ENCODE peak calls at places on chromosomes 5 and 9, in seven cellular contexts. G, E, W, B, V, T and F are unnamed samples.

GRCh38 chr5:167254150-167254549 is 1037.3 kb upstream of the WWC1 start:
- DNase-seq in B (no peak), T (no peak), E (no peak), W (no peak), V (no peak), G (no peak), F (no peak)

GRCh38 chr9:73154760-73155159 is 3.1 kb downstream of the ANXA1 start:
- DNase-seq in G (peak), V (peak), T (no peak), W (no peak), E (peak), B (no peak), F (no peak)

GRCh38 chr5:26572486-26572885 is 465.9 kb downstream of the CDH9 start:
- DNase-seq in T (no peak), V (no peak), B (no peak), E (no peak), G (no peak), W (no peak), F (no peak)

GRCh38 chr5:9058666-9059065 is 487.2 kb downstream of the SEMA5A start:
- DNase-seq in W (no peak), E (no peak), B (no peak), V (no peak), T (no peak), G (no peak), F (no peak)

GRCh38 chr5:138752951-138753793 is at the start of gene CTNNA1:
- DNase-seq in B (peak), E (peak), W (peak), G (peak), V (peak), T (peak), F (peak)

GRCh38 chr9:749712-750111 is 91.8 kb upstream of the DMRT1 start:
- DNase-seq in V (peak), B (no peak), G (no peak), T (no peak), W (no peak), E (peak), F (no peak)

GRCh38 chr9:99878651-99879050 is 27.8 kb upstream of the STX17 start:
- DNase-seq in B (no peak), G (peak), V (no peak), E (no peak), W (no peak), T (no peak), F (no peak)

GRCh38 chr5:80399553-80400239 is 8.2 kb upstream of the ZFYVE16 start:
- DNase-seq in V (no peak), B (no peak), G (peak), T (no peak), E (peak), W (no peak), F (peak)

GRCh38 chr5:135457424-135458071 is 5.4 kb upstream of the TIFAB start:
- DNase-seq in V (peak), E (peak), B (no peak), W (peak), T (peak), G (peak), F (no peak)

GRCh38 chr5:178163772-178164735 is 10.4 kb upstream of the NHP2 start:
- DNase-seq in W (peak), B (peak), T (peak), V (peak), G (peak), E (peak), F (peak)

GRCh38 chr5:50325237-50325832 is 115.8 kb downstream of the EMB start:
- DNase-seq in G (peak), W (no peak), T (no peak), B (no peak), E (peak), V (peak), F (peak)

GRCh38 chr9:136306691-136307208 is 2.9 kb upstream of the CCDC187 start:
- DNase-seq in T (no peak), E (peak), W (no peak), B (no peak), G (no peak), V (no peak), F (peak)

GRCh38 chr9:88017086-88017485 is 42.8 kb upstream of the CDK20 start:
- DNase-seq in B (no peak), G (peak), T (no peak), V (no peak), E (no peak), W (no peak), F (no peak)

GRCh38 chr9:16243798-16244197 is 626.7 kb downstream of the BNC2 start:
- DNase-seq in B (no peak), E (no peak), V (no peak), T (peak), G (no peak), W (no peak), F (no peak)

GRCh38 chr5:54646285-54647101 is 128.9 kb downstream of the SNX18 start:
- DNase-seq in B (peak), E (peak), T (peak), W (peak), G (peak), V (peak), F (peak)

GRCh38 chr5:146088098-146088497 is 17.3 kb downstream of the PLAC8L1 start:
- DNase-seq in T (no peak), V (no peak), B (no peak), W (no peak), E (no peak), G (no peak), F (no peak)

GRCh38 chr5:142843029-142843905 is 73.1 kb downstream of the ARHGAP26 start:
- DNase-seq in G (no peak), B (no peak), E (no peak), V (no peak), T (no peak), W (no peak), F (no peak)

GRCh38 chr9:117290809-117291208 is 124.0 kb downstream of the ASTN2 start:
- DNase-seq in T (no peak), W (no peak), E (no peak), G (peak), B (no peak), V (no peak), F (no peak)